ENCODE peak calls at places on chromosome 22, in four cellular contexts. C is psoas muscle, U is mucosa of gallbladder, V is left colon. Q is an unnamed sample.

GRCh38 chr22:49310354-49310753 is 517.3 kb downstream of the BRD1 start:
- DNase-seq in V (no peak), U (no peak), C (no peak), Q (no peak)

GRCh38 chr22:36881504-36882245 is 20.9 kb downstream of the NCF4 start:
- DNase-seq in C (no peak), V (no peak), U (no peak), Q (no peak)

GRCh38 chr22:46457502-46458488 is 79.6 kb downstream of the CELSR1 start:
- DNase-seq in C (no peak), U (no peak), V (no peak), Q (no peak)

GRCh38 chr22:17339095-17339693 is 30.1 kb upstream of the CECR2 start:
- DNase-seq in V (no peak), C (peak), U (no peak), Q (no peak)

GRCh38 chr22:46165975-46166374 is 15.6 kb downstream of the PPARA start:
- DNase-seq in V (no peak), U (no peak), C (no peak), Q (no peak)

GRCh38 chr22:45261407-45262088 is 20.9 kb upstream of the KIAA0930 start:
- DNase-seq in U (no peak), V (peak), C (no peak), Q (no peak)

GRCh38 chr22:39959640-39960447 is at the start of gene TMA7B:
- DNase-seq in V (no peak), U (no peak), C (no peak), Q (no peak)

GRCh38 chr22:29555065-29555644 is 1.6 kb upstream of the THOC5 start:
- DNase-seq in U (peak), C (no peak), V (no peak), Q (no peak)

GRCh38 chr22:41857160-41857859 is 24.4 kb downstream of the SREBF2 start:
- DNase-seq in C (no peak), U (no peak), V (peak), Q (no peak)

GRCh38 chr22:46851941-46852340 is 89.5 kb downstream of the TBC1D22A start:
- DNase-seq in U (no peak), V (no peak), C (no peak), Q (no peak)

GRCh38 chr22:23509571-23510302 is 70.4 kb downstream of the IGLL1 start:
- DNase-seq in C (peak), V (no peak), U (no peak), Q (peak)

GRCh38 chr22:46390652-46391301 is 55.3 kb downstream of the TRMU start:
- DNase-seq in U (peak), C (peak), V (no peak), Q (peak)